ENCODE peak calls at places on chromosomes 7 and 10, in seven cellular contexts. H is HCT116, Z is K562, P is SK-N-SH, G is HepG2, Y is GM12878, F is H1. A is an unnamed sample.

GRCh38 chr10:31706921-31707571 is 221.6 kb downstream of the ARHGAP12 start:
- DNase-seq in H (no peak), Z (no peak), P (no peak), G (no peak), Y (no peak), F (no peak), A (no peak)

GRCh38 chr7:11757153-11757552 is 74.8 kb downstream of the THSD7A start:
- DNase-seq in H (no peak), Z (no peak), P (no peak), G (no peak), Y (no peak), F (no peak), A (no peak)

GRCh38 chr7:37786741-37787569 is 61.4 kb upstream of the NME8 start:
- DNase-seq in H (no peak), Z (no peak), P (no peak), G (no peak), Y (peak; percentile 91), F (no peak), A (no peak)

GRCh38 chr10:62467509-62467908 is 93.3 kb downstream of the ZNF365 start:
- DNase-seq in H (no peak), Z (no peak), P (no peak), G (no peak), Y (no peak), F (no peak), A (no peak)

GRCh38 chr7:1703475-1704325 is 33.6 kb downstream of the ELFN1 start:
- DNase-seq in H (no peak), Z (no peak), P (peak; percentile 32), G (no peak), Y (no peak), F (no peak), A (no peak)

GRCh38 chr7:99139031-99139430 is 4.9 kb downstream of the SMURF1 start:
- DNase-seq in H (no peak), Z (no peak), P (no peak), G (no peak), Y (no peak), F (no peak), A (no peak)

GRCh38 chr10:3424102-3424803 is 251.7 kb upstream of the PITRM1 start:
- DNase-seq in H (peak; percentile 28), Z (no peak), P (peak; percentile 41), G (no peak), Y (no peak), F (no peak), A (no peak)

GRCh38 chr10:69866246-69866687 is 64.6 kb downstream of the COL13A1 start:
- DNase-seq in H (no peak), Z (no peak), P (peak; percentile 84), G (no peak), Y (no peak), F (no peak), A (no peak)

GRCh38 chr7:71618281-71618680 is 486.3 kb downstream of the GALNT17 start:
- DNase-seq in H (no peak), Z (no peak), P (no peak), G (no peak), Y (no peak), F (no peak), A (no peak)

GRCh38 chr7:95420996-95421846 is 13.6 kb downstream of the PON2 start:
- DNase-seq in H (no peak), Z (no peak), P (no peak), G (no peak), Y (no peak), F (no peak), A (no peak)
- TF ChIP-seq JUND in H (no peak), Z (no peak), P (no peak), G (no peak), Y (no peak), F (no peak), A (no peak)

DNA sequence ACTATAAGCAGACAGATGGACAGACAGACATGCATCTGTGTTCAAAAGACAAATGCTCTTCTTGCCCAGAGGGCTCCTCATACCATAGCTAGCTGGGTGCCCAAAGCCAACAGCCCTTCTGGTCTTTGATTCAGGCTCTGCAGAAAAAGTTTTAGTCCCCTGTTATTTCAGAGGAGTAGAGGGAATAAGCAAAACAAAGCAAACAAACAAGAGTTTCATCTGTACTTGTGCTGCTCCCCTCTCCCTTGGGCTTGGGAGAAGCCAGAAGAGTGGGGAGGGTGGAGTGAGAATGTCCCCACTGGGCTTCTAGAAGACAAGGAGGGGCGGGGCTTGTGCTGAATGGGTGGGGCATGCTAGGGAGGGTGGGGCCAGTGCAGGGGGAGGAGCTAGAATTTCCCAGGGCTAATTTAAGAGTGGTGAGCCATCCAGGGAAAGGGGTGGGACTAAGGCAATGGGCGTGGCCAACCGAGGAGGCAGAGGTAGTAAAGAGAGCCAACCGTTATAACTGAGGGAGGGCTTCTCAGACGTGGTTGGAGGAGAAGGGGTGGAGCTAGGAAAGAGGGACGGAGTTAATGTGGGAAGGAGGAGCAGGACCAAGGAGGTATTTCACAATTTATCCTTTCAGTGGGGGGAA is 101.2 kb upstream of the MGMT start:
- DNase-seq in H (peak; percentile 29), Z (peak; percentile 79), P (peak; percentile 48), G (no peak), Y (no peak), F (no peak), A (no peak)
- TF ChIP-seq JUND in H (no peak), Z (no peak), P (no peak), G (no peak), Y (no peak), F (no peak), A (no peak)

GRCh38 chr7:6161463-6162330 is 110.7 kb downstream of the CYTH3 start:
- DNase-seq in H (no peak), Z (no peak), P (no peak), G (no peak), Y (no peak), F (no peak), A (no peak)
- TF ChIP-seq JUND in H (no peak), Z (no peak), P (no peak), G (no peak), Y (no peak), F (no peak), A (no peak)

GRCh38 chr10:104349623-104350142 is 4.0 kb upstream of the CFAP58 start:
- DNase-seq in H (no peak), Z (no peak), P (no peak), G (peak; percentile 79), Y (peak; percentile 78), F (no peak), A (peak; percentile 66)

GRCh38 chr10:104351067-104351681 is 2.5 kb upstream of the CFAP58 start:
- DNase-seq in H (no peak), Z (no peak), P (no peak), G (no peak), Y (no peak), F (no peak), A (no peak)

GRCh38 chr10:104350146-104350635 is 3.4 kb upstream of the CFAP58 start:
- DNase-seq in H (peak; percentile 70), Z (no peak), P (peak; percentile 55), G (peak; percentile 66), Y (peak; percentile 53), F (no peak), A (no peak)

GRCh38 chr10:104347295-104348045 is 6.2 kb upstream of the CFAP58 start:
- DNase-seq in H (no peak), Z (no peak), P (no peak), G (no peak), Y (no peak), F (no peak), A (no peak)

GRCh38 chr10:104348601-104349000 is 5.0 kb upstream of the CFAP58 start:
- DNase-seq in H (no peak), Z (no peak), P (no peak), G (no peak), Y (no peak), F (no peak), A (no peak)
- TF ChIP-seq JUND in H (no peak), Z (no peak), P (no peak), G (no peak), Y (no peak), F (no peak), A (no peak)

DNA sequence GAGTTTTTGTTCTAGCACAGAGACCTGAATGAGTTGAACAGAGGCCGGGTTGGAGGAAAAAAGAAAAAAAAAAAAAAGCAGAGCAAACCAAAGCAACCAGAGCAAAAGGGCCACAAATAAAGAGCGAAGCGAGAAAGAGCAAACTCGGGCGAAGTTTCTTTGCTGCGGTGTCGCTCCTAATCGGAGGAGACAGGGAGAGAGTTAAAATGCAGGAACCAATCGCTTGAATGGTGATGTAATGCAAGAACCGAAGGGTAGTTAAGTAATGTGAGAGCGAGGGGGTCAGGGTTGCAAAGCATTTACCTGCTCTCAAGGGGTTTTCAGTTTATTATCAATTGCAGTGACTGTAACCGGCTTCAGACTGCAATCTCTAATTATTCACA is 271.7 kb downstream of the TRIL start:
- DNase-seq in H (no peak), Z (no peak), P (peak; percentile 49), G (no peak), Y (no peak), F (no peak), A (peak; percentile 18)
- TF ChIP-seq JUND in H (no peak), Z (no peak), P (peak; percentile 33), G (no peak), Y (no peak), F (peak; percentile 43), A (no peak)

DNA sequence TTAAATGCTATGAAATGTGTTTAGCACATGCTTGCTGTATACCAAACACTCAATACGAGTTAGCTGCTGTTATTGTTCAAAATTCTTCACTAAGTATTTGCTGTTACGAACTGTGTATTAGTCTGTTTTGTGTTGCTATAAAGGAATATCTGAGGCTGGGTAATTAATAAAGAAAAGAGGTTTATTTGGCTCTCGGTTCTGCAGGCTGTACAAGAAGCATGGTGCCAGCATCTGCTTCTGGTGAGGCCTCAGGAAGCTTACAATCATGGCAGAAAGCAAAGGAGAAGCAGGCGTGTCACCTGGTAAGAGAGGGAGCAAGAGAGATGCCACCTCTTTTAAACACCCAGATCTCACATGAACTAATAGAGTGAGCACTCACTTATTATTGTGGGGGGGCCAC is 1.6 kb downstream of the UBE2D4 start:
- DNase-seq in H (no peak), Z (no peak), P (no peak), G (no peak), Y (no peak), F (no peak), A (no peak)
- TF ChIP-seq JUND in H (no peak), Z (no peak), P (no peak), G (no peak), Y (no peak), F (no peak), A (no peak)

DNA sequence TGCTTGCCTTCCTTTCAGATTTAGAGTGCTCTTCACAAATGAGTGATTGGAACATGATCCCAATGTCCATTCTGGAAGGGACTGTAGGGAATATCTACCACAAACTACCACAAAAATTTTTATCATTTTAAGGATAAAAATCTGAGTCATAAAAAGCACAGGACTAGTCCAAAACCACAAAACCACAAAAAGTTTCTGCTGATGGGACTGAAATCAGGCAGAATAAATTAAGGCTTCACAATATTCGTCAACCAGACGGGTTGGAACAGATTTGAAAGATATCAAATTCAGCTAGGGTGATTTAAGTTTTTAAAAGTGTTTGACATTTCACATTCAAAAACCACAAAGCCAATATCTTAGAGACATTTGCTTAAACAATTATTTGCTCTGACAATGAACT is 100.1 kb upstream of the PTN start:
- DNase-seq in H (no peak), Z (no peak), P (no peak), G (no peak), Y (no peak), F (no peak), A (no peak)
- TF ChIP-seq JUND in H (no peak), Z (no peak), P (peak; percentile 91), G (no peak), Y (no peak), F (no peak), A (no peak)

GRCh38 chr10:132446661-132447445 is 49.9 kb downstream of the PWWP2B start:
- DNase-seq in H (peak; percentile 48), Z (peak; percentile 43), P (peak; percentile 66), G (peak; percentile 83), Y (peak; percentile 21), F (no peak), A (peak; percentile 93)
- TF ChIP-seq JUND in H (no peak), Z (no peak), P (no peak), G (no peak), Y (no peak), F (no peak), A (no peak)